ENCODE peak calls at places on chromosome 17, in five cellular contexts. One of them, this sample, is unnamed.

GRCh38 chr17:80796430-80796861 is 195.2 kb upstream of the CHMP6 start:
- DNase-seq in memory B cell: no peak
- DNase-seq in ascending aorta: no peak
- DNase-seq in activated CD4-positive, alpha-beta T cell treated with anti-CD3 and anti-CD28 coated beads, Interleukin-2, amount 10 ng/mL, durations not matched to agents 7 days and 5 days: no peak
- DNase-seq in BJ: no peak
- DNase-seq in this sample: no peak

GRCh38 chr17:71970312-71970711 is 150.5 kb upstream of the SOX9 start:
- DNase-seq in memory B cell: no peak
- DNase-seq in ascending aorta: no peak
- DNase-seq in activated CD4-positive, alpha-beta T cell treated with anti-CD3 and anti-CD28 coated beads, Interleukin-2, amount 10 ng/mL, durations not matched to agents 7 days and 5 days: no peak
- DNase-seq in BJ: no peak
- DNase-seq in this sample: no peak

GRCh38 chr17:40912506-40913220 is 24.8 kb downstream of the KRT23 start:
- DNase-seq in memory B cell: no peak
- DNase-seq in ascending aorta: no peak
- DNase-seq in activated CD4-positive, alpha-beta T cell treated with anti-CD3 and anti-CD28 coated beads, Interleukin-2, amount 10 ng/mL, durations not matched to agents 7 days and 5 days: no peak
- DNase-seq in BJ: no peak
- DNase-seq in this sample: peak; percentile 2

GRCh38 chr17:66610734-66611133 is 224.2 kb upstream of the CACNG5 start:
- DNase-seq in memory B cell: no peak
- DNase-seq in ascending aorta: no peak
- DNase-seq in activated CD4-positive, alpha-beta T cell treated with anti-CD3 and anti-CD28 coated beads, Interleukin-2, amount 10 ng/mL, durations not matched to agents 7 days and 5 days: no peak
- DNase-seq in BJ: no peak
- DNase-seq in this sample: no peak

GRCh38 chr17:31627960-31628359 is 231.1 kb downstream of the COPRS start:
- DNase-seq in memory B cell: no peak
- DNase-seq in ascending aorta: no peak
- DNase-seq in activated CD4-positive, alpha-beta T cell treated with anti-CD3 and anti-CD28 coated beads, Interleukin-2, amount 10 ng/mL, durations not matched to agents 7 days and 5 days: no peak
- DNase-seq in BJ: peak; percentile 56
- DNase-seq in this sample: no peak

GRCh38 chr17:36057900-36058299 is 6.2 kb upstream of the CCL18 start:
- DNase-seq in memory B cell: no peak
- DNase-seq in ascending aorta: no peak
- DNase-seq in activated CD4-positive, alpha-beta T cell treated with anti-CD3 and anti-CD28 coated beads, Interleukin-2, amount 10 ng/mL, durations not matched to agents 7 days and 5 days: no peak
- DNase-seq in BJ: no peak
- DNase-seq in this sample: no peak

GRCh38 chr17:81309140-81309858 is 14.2 kb upstream of the SLC38A10 start:
- DNase-seq in memory B cell: no peak
- DNase-seq in ascending aorta: peak; percentile 91
- DNase-seq in activated CD4-positive, alpha-beta T cell treated with anti-CD3 and anti-CD28 coated beads, Interleukin-2, amount 10 ng/mL, durations not matched to agents 7 days and 5 days: peak; percentile 34
- DNase-seq in BJ: no peak
- DNase-seq in this sample: peak; percentile 63

GRCh38 chr17:74325743-74326379 is at the start of gene KIF19:
- DNase-seq in memory B cell: no peak
- DNase-seq in ascending aorta: no peak
- DNase-seq in activated CD4-positive, alpha-beta T cell treated with anti-CD3 and anti-CD28 coated beads, Interleukin-2, amount 10 ng/mL, durations not matched to agents 7 days and 5 days: peak; percentile 63
- DNase-seq in BJ: no peak
- DNase-seq in this sample: no peak

GRCh38 chr17:44353656-44354331 is 8.7 kb downstream of the GRN start:
- DNase-seq in memory B cell: no peak
- DNase-seq in ascending aorta: no peak
- DNase-seq in activated CD4-positive, alpha-beta T cell treated with anti-CD3 and anti-CD28 coated beads, Interleukin-2, amount 10 ng/mL, durations not matched to agents 7 days and 5 days: no peak
- DNase-seq in BJ: no peak
- DNase-seq in this sample: peak; percentile 17

GRCh38 chr17:61250335-61250890 is 149.2 kb upstream of the TBX2 start:
- DNase-seq in memory B cell: no peak
- DNase-seq in ascending aorta: no peak
- DNase-seq in activated CD4-positive, alpha-beta T cell treated with anti-CD3 and anti-CD28 coated beads, Interleukin-2, amount 10 ng/mL, durations not matched to agents 7 days and 5 days: no peak
- DNase-seq in BJ: no peak
- DNase-seq in this sample: no peak

GRCh38 chr17:29867643-29868181 is 62.3 kb downstream of the SSH2 start:
- DNase-seq in memory B cell: no peak
- DNase-seq in ascending aorta: no peak
- DNase-seq in activated CD4-positive, alpha-beta T cell treated with anti-CD3 and anti-CD28 coated beads, Interleukin-2, amount 10 ng/mL, durations not matched to agents 7 days and 5 days: no peak
- DNase-seq in BJ: no peak
- DNase-seq in this sample: no peak

GRCh38 chr17:79393358-79394038 is 217.4 kb downstream of the RBFOX3 start:
- DNase-seq in memory B cell: peak; percentile 86
- DNase-seq in ascending aorta: peak; percentile 85
- DNase-seq in activated CD4-positive, alpha-beta T cell treated with anti-CD3 and anti-CD28 coated beads, Interleukin-2, amount 10 ng/mL, durations not matched to agents 7 days and 5 days: peak; percentile 62
- DNase-seq in BJ: no peak
- DNase-seq in this sample: peak; percentile 72

GRCh38 chr17:45310380-45311324 is 6.2 kb downstream of the MAP3K14 start:
- DNase-seq in memory B cell: no peak
- DNase-seq in ascending aorta: no peak
- DNase-seq in activated CD4-positive, alpha-beta T cell treated with anti-CD3 and anti-CD28 coated beads, Interleukin-2, amount 10 ng/mL, durations not matched to agents 7 days and 5 days: no peak
- DNase-seq in BJ: no peak
- DNase-seq in this sample: peak; percentile 65

GRCh38 chr17:79028496-79029326 is 4.7 kb downstream of the C1QTNF1 start:
- DNase-seq in memory B cell: no peak
- DNase-seq in ascending aorta: peak; percentile 56
- DNase-seq in activated CD4-positive, alpha-beta T cell treated with anti-CD3 and anti-CD28 coated beads, Interleukin-2, amount 10 ng/mL, durations not matched to agents 7 days and 5 days: no peak
- DNase-seq in BJ: no peak
- DNase-seq in this sample: peak; percentile 49

GRCh38 chr17:37158290-37158689 is 209.5 kb downstream of the AATF start:
- DNase-seq in memory B cell: no peak
- DNase-seq in ascending aorta: no peak
- DNase-seq in activated CD4-positive, alpha-beta T cell treated with anti-CD3 and anti-CD28 coated beads, Interleukin-2, amount 10 ng/mL, durations not matched to agents 7 days and 5 days: no peak
- DNase-seq in BJ: no peak
- DNase-seq in this sample: no peak

GRCh38 chr17:77231076-77231871 is 90.5 kb downstream of the SEC14L1 start:
- DNase-seq in memory B cell: no peak
- DNase-seq in ascending aorta: no peak
- DNase-seq in activated CD4-positive, alpha-beta T cell treated with anti-CD3 and anti-CD28 coated beads, Interleukin-2, amount 10 ng/mL, durations not matched to agents 7 days and 5 days: no peak
- DNase-seq in BJ: no peak
- DNase-seq in this sample: no peak

GRCh38 chr17:47654991-47655390 is 5.3 kb downstream of the KPNB1 start:
- DNase-seq in memory B cell: no peak
- DNase-seq in ascending aorta: no peak
- DNase-seq in activated CD4-positive, alpha-beta T cell treated with anti-CD3 and anti-CD28 coated beads, Interleukin-2, amount 10 ng/mL, durations not matched to agents 7 days and 5 days: no peak
- DNase-seq in BJ: no peak
- DNase-seq in this sample: no peak

GRCh38 chr17:1638171-1638583 is 7.4 kb downstream of the SCARF1 start:
- DNase-seq in memory B cell: no peak
- DNase-seq in ascending aorta: no peak
- DNase-seq in activated CD4-positive, alpha-beta T cell treated with anti-CD3 and anti-CD28 coated beads, Interleukin-2, amount 10 ng/mL, durations not matched to agents 7 days and 5 days: no peak
- DNase-seq in BJ: no peak
- DNase-seq in this sample: no peak

GRCh38 chr17:27296427-27296979 is 2.6 kb downstream of the WSB1 start:
- DNase-seq in memory B cell: no peak
- DNase-seq in ascending aorta: no peak
- DNase-seq in activated CD4-positive, alpha-beta T cell treated with anti-CD3 and anti-CD28 coated beads, Interleukin-2, amount 10 ng/mL, durations not matched to agents 7 days and 5 days: no peak
- DNase-seq in BJ: no peak
- DNase-seq in this sample: no peak

GRCh38 chr17:50308666-50309065 is 34.4 kb downstream of the TMEM92 start:
- DNase-seq in memory B cell: no peak
- DNase-seq in ascending aorta: no peak
- DNase-seq in activated CD4-positive, alpha-beta T cell treated with anti-CD3 and anti-CD28 coated beads, Interleukin-2, amount 10 ng/mL, durations not matched to agents 7 days and 5 days: no peak
- DNase-seq in BJ: no peak
- DNase-seq in this sample: no peak

GRCh38 chr17:28505986-28506665 is at the start of gene FOXN1:
- DNase-seq in memory B cell: no peak
- DNase-seq in ascending aorta: no peak
- DNase-seq in activated CD4-positive, alpha-beta T cell treated with anti-CD3 and anti-CD28 coated beads, Interleukin-2, amount 10 ng/mL, durations not matched to agents 7 days and 5 days: no peak
- DNase-seq in BJ: no peak
- DNase-seq in this sample: no peak

GRCh38 chr17:64270885-64271284 is 7.8 kb upstream of the TEX2 start:
- DNase-seq in memory B cell: no peak
- DNase-seq in ascending aorta: no peak
- DNase-seq in activated CD4-positive, alpha-beta T cell treated with anti-CD3 and anti-CD28 coated beads, Interleukin-2, amount 10 ng/mL, durations not matched to agents 7 days and 5 days: peak; percentile 12
- DNase-seq in BJ: no peak
- DNase-seq in this sample: no peak

GRCh38 chr17:8153550-8153956 is 1.3 kb upstream of the PER1 start:
- DNase-seq in memory B cell: no peak
- DNase-seq in ascending aorta: peak; percentile 94
- DNase-seq in activated CD4-positive, alpha-beta T cell treated with anti-CD3 and anti-CD28 coated beads, Interleukin-2, amount 10 ng/mL, durations not matched to agents 7 days and 5 days: no peak
- DNase-seq in BJ: peak; percentile 77
- DNase-seq in this sample: peak; percentile 10

GRCh38 chr17:78704594-78704993 is 77.5 kb downstream of the CYTH1 start:
- DNase-seq in memory B cell: no peak
- DNase-seq in ascending aorta: no peak
- DNase-seq in activated CD4-positive, alpha-beta T cell treated with anti-CD3 and anti-CD28 coated beads, Interleukin-2, amount 10 ng/mL, durations not matched to agents 7 days and 5 days: no peak
- DNase-seq in BJ: no peak
- DNase-seq in this sample: no peak

GRCh38 chr17:82781894-82782274 is 30.0 kb downstream of the TBCD start:
- DNase-seq in memory B cell: peak; percentile 93
- DNase-seq in ascending aorta: peak; percentile 86
- DNase-seq in activated CD4-positive, alpha-beta T cell treated with anti-CD3 and anti-CD28 coated beads, Interleukin-2, amount 10 ng/mL, durations not matched to agents 7 days and 5 days: peak; percentile 89
- DNase-seq in BJ: no peak
- DNase-seq in this sample: peak; percentile 92

GRCh38 chr17:77728022-77728671 is 230.4 kb upstream of the TNRC6C start:
- DNase-seq in memory B cell: no peak
- DNase-seq in ascending aorta: peak; percentile 58
- DNase-seq in activated CD4-positive, alpha-beta T cell treated with anti-CD3 and anti-CD28 coated beads, Interleukin-2, amount 10 ng/mL, durations not matched to agents 7 days and 5 days: no peak
- DNase-seq in BJ: peak; percentile 22
- DNase-seq in this sample: no peak

GRCh38 chr17:57605734-57606105 is 139.4 kb downstream of the CCDC182 start:
- DNase-seq in memory B cell: no peak
- DNase-seq in ascending aorta: no peak
- DNase-seq in activated CD4-positive, alpha-beta T cell treated with anti-CD3 and anti-CD28 coated beads, Interleukin-2, amount 10 ng/mL, durations not matched to agents 7 days and 5 days: no peak
- DNase-seq in BJ: no peak
- DNase-seq in this sample: no peak

GRCh38 chr17:59361916-59362810 is 30.7 kb downstream of the YPEL2 start:
- DNase-seq in memory B cell: peak; percentile 26
- DNase-seq in ascending aorta: no peak
- DNase-seq in activated CD4-positive, alpha-beta T cell treated with anti-CD3 and anti-CD28 coated beads, Interleukin-2, amount 10 ng/mL, durations not matched to agents 7 days and 5 days: peak; percentile 68
- DNase-seq in BJ: peak; percentile 90
- DNase-seq in this sample: peak; percentile 26

GRCh38 chr17:4852504-4853075 is 19.4 kb downstream of the MINK1 start:
- DNase-seq in memory B cell: no peak
- DNase-seq in ascending aorta: no peak
- DNase-seq in activated CD4-positive, alpha-beta T cell treated with anti-CD3 and anti-CD28 coated beads, Interleukin-2, amount 10 ng/mL, durations not matched to agents 7 days and 5 days: no peak
- DNase-seq in BJ: no peak
- DNase-seq in this sample: no peak

GRCh38 chr17:43308999-43309398 is 75.2 kb upstream of the RNU2-1 start:
- DNase-seq in memory B cell: no peak
- DNase-seq in ascending aorta: no peak
- DNase-seq in activated CD4-positive, alpha-beta T cell treated with anti-CD3 and anti-CD28 coated beads, Interleukin-2, amount 10 ng/mL, durations not matched to agents 7 days and 5 days: no peak
- DNase-seq in BJ: no peak
- DNase-seq in this sample: no peak

GRCh38 chr17:69802045-69802740 is 272.8 kb upstream of the KCNJ16 start:
- DNase-seq in memory B cell: no peak
- DNase-seq in ascending aorta: no peak
- DNase-seq in activated CD4-positive, alpha-beta T cell treated with anti-CD3 and anti-CD28 coated beads, Interleukin-2, amount 10 ng/mL, durations not matched to agents 7 days and 5 days: no peak
- DNase-seq in BJ: no peak
- DNase-seq in this sample: no peak

GRCh38 chr17:56891751-56892150 is 22.1 kb downstream of the TRIM25 start:
- DNase-seq in memory B cell: peak; percentile 47
- DNase-seq in ascending aorta: no peak
- DNase-seq in activated CD4-positive, alpha-beta T cell treated with anti-CD3 and anti-CD28 coated beads, Interleukin-2, amount 10 ng/mL, durations not matched to agents 7 days and 5 days: peak; percentile 41
- DNase-seq in BJ: no peak
- DNase-seq in this sample: peak; percentile 17

GRCh38 chr17:49922095-49922494 is 46.9 kb upstream of the DLX4 start:
- DNase-seq in memory B cell: no peak
- DNase-seq in ascending aorta: no peak
- DNase-seq in activated CD4-positive, alpha-beta T cell treated with anti-CD3 and anti-CD28 coated beads, Interleukin-2, amount 10 ng/mL, durations not matched to agents 7 days and 5 days: no peak
- DNase-seq in BJ: no peak
- DNase-seq in this sample: no peak

GRCh38 chr17:19389386-19389785 is 2.4 kb upstream of the MFAP4 start:
- DNase-seq in memory B cell: no peak
- DNase-seq in ascending aorta: no peak
- DNase-seq in activated CD4-positive, alpha-beta T cell treated with anti-CD3 and anti-CD28 coated beads, Interleukin-2, amount 10 ng/mL, durations not matched to agents 7 days and 5 days: no peak
- DNase-seq in BJ: no peak
- DNase-seq in this sample: no peak

GRCh38 chr17:81582341-81582740 is 30.2 kb upstream of the FAAP100 start:
- DNase-seq in memory B cell: no peak
- DNase-seq in ascending aorta: no peak
- DNase-seq in activated CD4-positive, alpha-beta T cell treated with anti-CD3 and anti-CD28 coated beads, Interleukin-2, amount 10 ng/mL, durations not matched to agents 7 days and 5 days: no peak
- DNase-seq in BJ: no peak
- DNase-seq in this sample: no peak

GRCh38 chr17:76722279-76722678 is 4.1 kb downstream of the JMJD6 start:
- DNase-seq in memory B cell: no peak
- DNase-seq in ascending aorta: no peak
- DNase-seq in activated CD4-positive, alpha-beta T cell treated with anti-CD3 and anti-CD28 coated beads, Interleukin-2, amount 10 ng/mL, durations not matched to agents 7 days and 5 days: no peak
- DNase-seq in BJ: no peak
- DNase-seq in this sample: no peak

GRCh38 chr17:58192612-58193011 is at the start of gene EPX:
- DNase-seq in memory B cell: no peak
- DNase-seq in ascending aorta: no peak
- DNase-seq in activated CD4-positive, alpha-beta T cell treated with anti-CD3 and anti-CD28 coated beads, Interleukin-2, amount 10 ng/mL, durations not matched to agents 7 days and 5 days: no peak
- DNase-seq in BJ: no peak
- DNase-seq in this sample: no peak

GRCh38 chr17:64331946-64332493 is 58.6 kb downstream of the PECAM1 start:
- DNase-seq in memory B cell: no peak
- DNase-seq in ascending aorta: peak; percentile 83
- DNase-seq in activated CD4-positive, alpha-beta T cell treated with anti-CD3 and anti-CD28 coated beads, Interleukin-2, amount 10 ng/mL, durations not matched to agents 7 days and 5 days: no peak
- DNase-seq in BJ: no peak
- DNase-seq in this sample: peak; percentile 26

This sample was measured in Kasumi-1.